ENCODE peak calls at places on chromosomes 5 and 9, in nine cellular contexts. Q, X, J, F, W, I, G, B and O are unnamed samples.

GRCh38 chr5:181217805-181218065 is 5.3 kb upstream of the TRIM41 start:
- DNase-seq in Q (peak; percentile 48), X (no peak), J (peak; percentile 21), F (no peak), W (no peak), I (no peak), G (no peak), B (no peak), O (no peak)

GRCh38 chr5:137085206-137085605 is 413.9 kb downstream of the SPOCK1 start:
- DNase-seq in Q (no peak), X (no peak), J (no peak), F (no peak), W (no peak), I (no peak), G (no peak), B (no peak), O (no peak)

GRCh38 chr9:133163559-133164208 is at the start of gene GBGT1:
- DNase-seq in Q (peak; percentile 37), X (peak; percentile 27), J (peak; percentile 64), F (no peak), W (no peak), I (no peak), G (peak; percentile 17), B (no peak), O (peak; percentile 29)

GRCh38 chr9:95580812-95581761 is 64.3 kb upstream of the PTCH1 start:
- DNase-seq in Q (no peak), X (no peak), J (no peak), F (no peak), W (no peak), I (no peak), G (no peak), B (no peak), O (no peak)

GRCh38 chr5:143543358-143544255 is 140.1 kb upstream of the NR3C1 start:
- DNase-seq in Q (no peak), X (no peak), J (no peak), F (no peak), W (peak; percentile 68), I (no peak), G (no peak), B (no peak), O (no peak)

GRCh38 chr9:14215614-14216013 is 98.3 kb downstream of the NFIB start:
- DNase-seq in Q (no peak), X (no peak), J (no peak), F (no peak), W (no peak), I (no peak), G (no peak), B (no peak), O (no peak)

GRCh38 chr5:54083851-54084250 is 226.5 kb downstream of the ARL15 start:
- DNase-seq in Q (no peak), X (no peak), J (no peak), F (no peak), W (peak; percentile 15), I (no peak), G (no peak), B (no peak), O (no peak)

GRCh38 chr5:52853573-52854163 is 66.0 kb downstream of the ITGA1 start:
- DNase-seq in Q (no peak), X (no peak), J (no peak), F (no peak), W (peak; percentile 62), I (no peak), G (no peak), B (no peak), O (no peak)

GRCh38 chr5:64149857-64150521 is 15.7 kb upstream of the RNF180 start:
- DNase-seq in Q (no peak), X (no peak), J (no peak), F (no peak), W (no peak), I (no peak), G (no peak), B (no peak), O (no peak)

GRCh38 chr5:43661102-43661501 is 58.1 kb downstream of the NNT start:
- DNase-seq in Q (no peak), X (no peak), J (peak; percentile 61), F (no peak), W (peak; percentile 48), I (peak; percentile 40), G (no peak), B (no peak), O (peak; percentile 5)

GRCh38 chr5:76782444-76782843 is 36.4 kb upstream of the F2RL1 start:
- DNase-seq in Q (no peak), X (no peak), J (no peak), F (no peak), W (no peak), I (no peak), G (no peak), B (no peak), O (no peak)

GRCh38 chr5:55864606-55865541 is 13.7 kb downstream of the IL31RA start:
- DNase-seq in Q (no peak), X (no peak), J (no peak), F (no peak), W (no peak), I (no peak), G (no peak), B (no peak), O (no peak)

GRCh38 chr5:127290946-127291763 is 559 bp downstream of the MEGF10 start:
- DNase-seq in Q (no peak), X (no peak), J (no peak), F (no peak), W (no peak), I (no peak), G (no peak), B (no peak), O (no peak)

GRCh38 chr5:133807348-133807747 is 161.1 kb downstream of the C5orf15 start:
- DNase-seq in Q (no peak), X (no peak), J (no peak), F (no peak), W (no peak), I (no peak), G (no peak), B (no peak), O (no peak)

GRCh38 chr9:101478906-101479305 is 43.3 kb upstream of the ALDOB start:
- DNase-seq in Q (no peak), X (no peak), J (no peak), F (no peak), W (no peak), I (no peak), G (no peak), B (no peak), O (no peak)

GRCh38 chr5:167631191-167631590 is 660.3 kb upstream of the WWC1 start:
- DNase-seq in Q (no peak), X (no peak), J (no peak), F (no peak), W (no peak), I (no peak), G (no peak), B (no peak), O (no peak)